ENCODE peak calls at places on chromosomes 11 and 22, in seven cellular contexts. Z is epithelial cell of esophagus, J is AG09309, G is GM12865, H is fibroblast of the aortic adventitia, X is cardiac fibroblast, Y is hepatocyte. I is an unnamed sample.

GRCh38 chr11:119666061-119666460 is 62.9 kb downstream of the NECTIN1 start:
- DNase-seq in Z (peak), J (no peak), G (no peak), H (no peak), X (no peak), Y (no peak), I (no peak)

GRCh38 chr22:38715176-38715764 is 9.5 kb downstream of the GTPBP1 start:
- DNase-seq in Z (no peak), J (no peak), G (no peak), H (no peak), X (no peak), Y (no peak), I (no peak)

GRCh38 chr11:125874556-125875124 is 12.8 kb upstream of the HYLS1 start:
- DNase-seq in Z (peak), J (peak), G (peak), H (peak), X (peak), Y (peak), I (peak)

GRCh38 chr11:96257972-96258951 is 84.7 kb downstream of the MAML2 start:
- DNase-seq in Z (no peak), J (no peak), G (peak), H (no peak), X (no peak), Y (no peak), I (no peak)

GRCh38 chr22:23177197-23177596 is 3.1 kb upstream of the BCR start:
- DNase-seq in Z (peak), J (no peak), G (peak), H (no peak), X (no peak), Y (no peak), I (no peak)

GRCh38 chr11:66543263-66544107 is 2.4 kb downstream of the ZDHHC24 start:
- DNase-seq in Z (peak), J (no peak), G (peak), H (peak), X (peak), Y (peak), I (no peak)

GRCh38 chr11:69510471-69511357 is 29.3 kb downstream of the LINC01488 start:
- DNase-seq in Z (peak), J (no peak), G (no peak), H (peak), X (peak), Y (peak), I (peak)

GRCh38 chr11:2260491-2261364 is 9.7 kb downstream of the ASCL2 start:
- DNase-seq in Z (no peak), J (no peak), G (no peak), H (no peak), X (no peak), Y (no peak), I (no peak)

GRCh38 chr22:43505423-43505822 is 93.6 kb downstream of the MPPED1 start:
- DNase-seq in Z (no peak), J (no peak), G (no peak), H (no peak), X (no peak), Y (no peak), I (no peak)

GRCh38 chr22:19904881-19905618 is 36.5 kb upstream of the COMT start:
- DNase-seq in Z (no peak), J (no peak), G (no peak), H (no peak), X (no peak), Y (no peak), I (no peak)

GRCh38 chr11:134037093-134037908 is 31.6 kb upstream of the JAM3 start:
- DNase-seq in Z (peak), J (no peak), G (peak), H (peak), X (peak), Y (peak), I (no peak)

GRCh38 chr11:6856871-6857270 is 6.0 kb upstream of the OR10A2 start:
- DNase-seq in Z (peak), J (no peak), G (peak), H (peak), X (peak), Y (no peak), I (no peak)

GRCh38 chr11:26960265-26960664 is 33.6 kb upstream of the FIBIN start:
- DNase-seq in Z (peak), J (no peak), G (no peak), H (peak), X (peak), Y (no peak), I (no peak)

GRCh38 chr11:25734592-25735211 is 597.2 kb upstream of the ANO3 start:
- DNase-seq in Z (peak), J (no peak), G (peak), H (peak), X (peak), Y (peak), I (peak)

GRCh38 chr11:113778111-113778910 is 1.3 kb upstream of the CLDN25 start:
- DNase-seq in Z (peak), J (no peak), G (no peak), H (peak), X (peak), Y (peak), I (no peak)

GRCh38 chr11:36258730-36259360 is 30.4 kb downstream of the COMMD9 start:
- DNase-seq in Z (peak), J (peak), G (peak), H (peak), X (peak), Y (peak), I (peak)

GRCh38 chr22:47012589-47013365 is 250.3 kb downstream of the TBC1D22A start:
- DNase-seq in Z (peak), J (peak), G (no peak), H (no peak), X (no peak), Y (no peak), I (peak)

GRCh38 chr11:87179621-87180020 is 141.9 kb downstream of the TMEM135 start:
- DNase-seq in Z (no peak), J (no peak), G (no peak), H (no peak), X (no peak), Y (no peak), I (no peak)

GRCh38 chr22:42299586-42300285 is 29.3 kb upstream of the TCF20 start:
- DNase-seq in Z (no peak), J (no peak), G (peak), H (no peak), X (no peak), Y (peak), I (no peak)

GRCh38 chr11:44823006-44823405 is 96.2 kb downstream of the TSPAN18 start:
- DNase-seq in Z (no peak), J (no peak), G (peak), H (no peak), X (peak), Y (peak), I (no peak)

GRCh38 chr22:30212363-30212995 is 34.1 kb downstream of the LIF start:
- DNase-seq in Z (peak), J (peak), G (no peak), H (peak), X (peak), Y (peak), I (peak)

GRCh38 chr11:1262172-1263006 is 39.5 kb downstream of the MUC5B start:
- DNase-seq in Z (peak), J (peak), G (peak), H (peak), X (peak), Y (peak), I (peak)

GRCh38 chr11:91293119-91293518 is 931.5 kb upstream of the FAT3 start:
- DNase-seq in Z (no peak), J (no peak), G (no peak), H (no peak), X (no peak), Y (no peak), I (no peak)

GRCh38 chr22:37284807-37285355 is 2.6 kb downstream of the CYTH4 start:
- DNase-seq in Z (no peak), J (no peak), G (peak), H (no peak), X (no peak), Y (no peak), I (no peak)

GRCh38 chr22:33921576-33922181 is 1.4 kb upstream of the LARGE1 start:
- DNase-seq in Z (peak), J (no peak), G (peak), H (peak), X (peak), Y (peak), I (no peak)

GRCh38 chr22:25495286-25495685 is 69.2 kb upstream of the GRK3 start:
- DNase-seq in Z (no peak), J (no peak), G (no peak), H (no peak), X (peak), Y (peak), I (no peak)

GRCh38 chr22:50197000-50197800 is 3.6 kb upstream of the SELENOO start:
- DNase-seq in Z (no peak), J (no peak), G (no peak), H (no peak), X (no peak), Y (no peak), I (no peak)

GRCh38 chr22:29517215-29517908 is 36.2 kb downstream of the THOC5 start:
- DNase-seq in Z (no peak), J (no peak), G (no peak), H (no peak), X (no peak), Y (no peak), I (no peak)

GRCh38 chr11:76240143-76240505 is 33.8 kb upstream of the WNT11 start:
- DNase-seq in Z (no peak), J (no peak), G (no peak), H (no peak), X (no peak), Y (no peak), I (no peak)

GRCh38 chr11:116661056-116661455 is 111.7 kb downstream of the BUD13 start:
- DNase-seq in Z (no peak), J (no peak), G (no peak), H (no peak), X (no peak), Y (peak), I (no peak)

GRCh38 chr11:76635991-76636520 is 34.5 kb downstream of the LRRC32 start:
- DNase-seq in Z (no peak), J (no peak), G (no peak), H (no peak), X (no peak), Y (no peak), I (no peak)

DNA sequence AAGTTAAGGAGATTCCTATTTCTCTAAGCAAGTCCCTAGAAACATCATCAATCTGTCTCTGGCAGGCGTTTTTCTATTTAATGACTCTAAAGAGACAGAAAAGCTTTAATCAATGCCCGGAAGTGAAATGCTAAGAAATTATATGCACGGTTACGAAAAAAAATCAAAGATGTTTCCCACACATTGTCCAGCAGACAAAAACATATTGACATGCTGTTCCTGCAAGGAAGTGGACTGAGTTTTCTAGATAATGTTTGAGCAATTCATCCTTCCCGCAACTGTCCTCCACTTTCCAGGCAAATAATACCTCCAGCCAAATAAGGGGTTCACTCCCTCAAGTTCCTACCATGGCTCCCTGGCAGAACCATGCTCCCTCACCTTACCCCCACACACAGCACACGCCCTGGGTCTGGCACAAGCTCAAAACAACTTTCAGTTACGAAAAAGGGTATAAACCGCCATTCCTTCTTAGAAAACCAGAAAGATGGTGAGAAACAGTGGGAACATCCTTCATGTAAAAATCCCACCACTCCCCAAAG is 29.6 kb downstream of the GALNT18 start:
- DNase-seq in Z (no peak), J (no peak), G (no peak), H (no peak), X (no peak), Y (no peak), I (no peak)
- H3K4me3 ChIP-seq in Z (no peak), J (no peak), G (no peak), H (no peak), X (no peak), Y (no peak), I (no peak)

GRCh38 chr11:83681045-83681781 is 395.0 kb upstream of the CCDC90B start:
- DNase-seq in Z (no peak), J (no peak), G (peak), H (no peak), X (no peak), Y (no peak), I (no peak)
- TF ChIP-seq CTCF in Z (no peak), J (no peak), G (no peak), H (no peak), X (no peak), Y (no peak), I (no peak)

GRCh38 chr11:115267228-115267627 is 237.0 kb downstream of the CADM1 start:
- DNase-seq in Z (no peak), J (no peak), G (no peak), H (no peak), X (no peak), Y (no peak), I (no peak)

GRCh38 chr11:115269193-115269592 is 235.0 kb downstream of the CADM1 start:
- DNase-seq in Z (no peak), J (no peak), G (no peak), H (no peak), X (no peak), Y (no peak), I (no peak)

GRCh38 chr11:115264278-115264677 is 239.9 kb downstream of the CADM1 start:
- DNase-seq in Z (no peak), J (no peak), G (no peak), H (no peak), X (no peak), Y (no peak), I (no peak)

GRCh38 chr11:115266066-115266465 is 238.1 kb downstream of the CADM1 start:
- DNase-seq in Z (peak), J (no peak), G (no peak), H (no peak), X (no peak), Y (no peak), I (no peak)

GRCh38 chr11:115267871-115268270 is 236.3 kb downstream of the CADM1 start:
- DNase-seq in Z (no peak), J (no peak), G (peak), H (no peak), X (no peak), Y (no peak), I (no peak)
- H3K4me3 ChIP-seq in Z (no peak), J (no peak), G (no peak), H (no peak), X (no peak), Y (no peak), I (no peak)

GRCh38 chr11:111411456-111411855 is 32.4 kb upstream of the POU2AF1 start:
- DNase-seq in Z (no peak), J (no peak), G (no peak), H (no peak), X (no peak), Y (no peak), I (no peak)
- TF ChIP-seq CTCF in Z (no peak), J (no peak), G (no peak), H (no peak), X (no peak), Y (no peak), I (no peak)

GRCh38 chr11:78770931-78771330 is 196.3 kb upstream of the NARS2 start:
- DNase-seq in Z (no peak), J (no peak), G (no peak), H (no peak), X (no peak), Y (no peak), I (no peak)
- H3K4me3 ChIP-seq in Z (no peak), J (no peak), G (no peak), H (no peak), X (no peak), Y (no peak), I (no peak)

GRCh38 chr11:132898676-132899075 is 633.6 kb downstream of the OPCML start:
- DNase-seq in Z (no peak), J (no peak), G (no peak), H (no peak), X (no peak), Y (no peak), I (no peak)
- TF ChIP-seq CTCF in Z (no peak), J (no peak), G (no peak), H (no peak), X (no peak), Y (no peak), I (no peak)

GRCh38 chr22:26564672-26565071 is 25.3 kb downstream of the TPST2 start:
- DNase-seq in Z (no peak), J (no peak), G (no peak), H (no peak), X (no peak), Y (no peak), I (no peak)
- H3K4me3 ChIP-seq in Z (no peak), J (no peak), G (no peak), H (no peak), X (no peak), Y (no peak), I (no peak)